ENCODE peak calls at places on chromosomes 7 and 10, in five cellular contexts. O is B cell, F is lower lobe of right lung, T is ascending aorta, B is astrocyte of the spinal cord. I is an unnamed sample.

GRCh38 chr10:60960913-60961312 is 16.9 kb upstream of the RHOBTB1 start:
- DNase-seq in O (peak; percentile 51), F (no peak), T (no peak), B (no peak), I (no peak)

GRCh38 chr10:9035355-9035754 is 980.9 kb downstream of the GATA3 start:
- DNase-seq in O (no peak), F (no peak), T (no peak), B (no peak), I (no peak)

GRCh38 chr7:1160665-1161010 is 642 bp upstream of the ZFAND2A start:
- DNase-seq in O (no peak), F (no peak), T (no peak), B (no peak), I (peak; percentile 32)

GRCh38 chr10:111078505-111079185 is 1.8 kb downstream of the ADRA2A start:
- DNase-seq in O (no peak), F (no peak), T (no peak), B (no peak), I (no peak)

GRCh38 chr7:47470567-47471357 is 111.1 kb downstream of the TNS3 start:
- DNase-seq in O (no peak), F (no peak), T (no peak), B (no peak), I (no peak)

GRCh38 chr7:116918744-116919143 is 34.6 kb upstream of the ST7 start:
- DNase-seq in O (no peak), F (no peak), T (no peak), B (no peak), I (no peak)

GRCh38 chr10:13672505-13672904 is 85.7 kb downstream of the PRPF18 start:
- DNase-seq in O (no peak), F (no peak), T (no peak), B (no peak), I (peak; percentile 31)

GRCh38 chr10:4370376-4370775 is 455.6 kb upstream of the AKR1E2 start:
- DNase-seq in O (no peak), F (no peak), T (no peak), B (peak; percentile 75), I (no peak)

GRCh38 chr10:102121739-102122372 is 1.7 kb upstream of the LDB1 start:
- DNase-seq in O (no peak), F (no peak), T (peak; percentile 68), B (peak; percentile 33), I (no peak)

GRCh38 chr7:102843850-102844249 is 69.0 kb upstream of the LRRC17 start:
- DNase-seq in O (no peak), F (no peak), T (no peak), B (no peak), I (no peak)

GRCh38 chr7:50349399-50349798 is 44.9 kb downstream of the IKZF1 start:
- DNase-seq in O (no peak), F (no peak), T (no peak), B (no peak), I (no peak)

GRCh38 chr7:78587443-78588044 is 789.0 kb downstream of the PHTF2 start:
- DNase-seq in O (no peak), F (no peak), T (no peak), B (no peak), I (no peak)

GRCh38 chr7:49780953-49781352 is 7.5 kb downstream of the VWC2 start:
- DNase-seq in O (no peak), F (no peak), T (no peak), B (no peak), I (no peak)

GRCh38 chr7:99615989-99616358 is 772 bp upstream of the ZSCAN25 start:
- DNase-seq in O (no peak), F (no peak), T (no peak), B (no peak), I (no peak)

GRCh38 chr10:131575877-131576276 is 264.4 kb upstream of the TCERG1L start:
- DNase-seq in O (no peak), F (no peak), T (no peak), B (no peak), I (no peak)

GRCh38 chr7:22640269-22640668 is 86.7 kb upstream of the IL6 start:
- DNase-seq in O (peak; percentile 48), F (no peak), T (no peak), B (no peak), I (no peak)

GRCh38 chr10:8361510-8361844 is 307.0 kb downstream of the GATA3 start:
- DNase-seq in O (no peak), F (no peak), T (no peak), B (no peak), I (no peak)

GRCh38 chr7:131745645-131746248 is 189.3 kb upstream of the PODXL start:
- DNase-seq in O (no peak), F (no peak), T (no peak), B (peak; percentile 53), I (no peak)

GRCh38 chr10:28434063-28434462 is 98.9 kb upstream of the WAC start:
- DNase-seq in O (no peak), F (no peak), T (no peak), B (no peak), I (no peak)

GRCh38 chr7:115116773-115117715 is 195.2 kb downstream of the MDFIC start:
- DNase-seq in O (no peak), F (no peak), T (no peak), B (no peak), I (no peak)

GRCh38 chr7:44226396-44226753 is 25.6 kb downstream of the YKT6 start:
- DNase-seq in O (no peak), F (no peak), T (no peak), B (no peak), I (peak; percentile 22)

DNA sequence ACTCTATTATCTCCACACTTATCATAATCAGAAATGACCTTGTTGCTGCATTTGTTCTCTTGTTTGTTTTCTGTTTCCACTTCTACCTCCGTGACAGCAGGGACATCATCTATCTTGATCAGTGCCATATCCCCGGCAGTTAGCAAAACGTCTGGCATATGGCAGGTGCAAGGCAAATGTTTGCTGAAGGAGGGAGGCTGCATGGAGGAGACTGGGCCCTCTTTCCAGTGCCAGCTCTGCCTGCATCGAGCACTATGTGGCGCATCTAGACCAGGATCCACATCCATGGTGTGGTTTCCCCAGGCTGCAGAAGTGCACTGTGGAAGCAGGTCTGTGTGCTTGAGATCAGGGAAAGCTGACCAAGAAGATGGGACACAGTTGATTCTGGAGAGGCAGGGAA is 181.2 kb downstream of the KCNMA1 start:
- DNase-seq in O (no peak), F (no peak), T (no peak), B (no peak), I (no peak)
- TF ChIP-seq CTCF in O (no peak), F (no peak), T (no peak), B (no peak), I (no peak)

DNA sequence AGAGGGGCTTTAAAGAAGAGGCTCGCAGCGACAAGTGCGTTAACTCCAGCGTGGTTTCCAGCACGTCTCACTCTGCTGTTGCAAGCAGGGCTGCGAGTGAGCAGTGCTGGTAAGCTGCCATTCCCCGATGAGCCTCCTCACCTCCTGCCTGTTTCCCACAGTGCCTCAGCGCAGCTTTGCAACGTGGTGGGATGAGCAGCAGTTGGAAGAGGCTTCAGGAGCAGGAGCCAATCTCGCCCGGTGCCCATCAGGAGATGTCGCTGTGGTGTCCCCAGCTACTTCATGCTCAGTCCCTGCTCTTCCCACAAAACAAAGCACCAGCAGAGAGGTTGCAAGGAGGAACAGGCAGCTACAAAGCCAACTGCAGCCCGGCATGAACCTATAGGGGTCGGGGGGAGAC is 2.4 kb upstream of the ADARB2 start:
- DNase-seq in O (no peak), F (no peak), T (no peak), B (no peak), I (no peak)
- TF ChIP-seq CTCF in O (no peak), F (no peak), T (no peak), B (no peak), I (no peak)

GRCh38 chr10:70442332-70442988 is 979 bp upstream of the NODAL start:
- DNase-seq in O (no peak), F (no peak), T (no peak), B (no peak), I (no peak)

GRCh38 chr10:70444613-70445222 is 3.2 kb upstream of the NODAL start:
- DNase-seq in O (no peak), F (no peak), T (no peak), B (no peak), I (no peak)

GRCh38 chr10:70448236-70448635 is 6.8 kb upstream of the NODAL start:
- DNase-seq in O (no peak), F (no peak), T (no peak), B (no peak), I (no peak)

GRCh38 chr10:70441877-70442205 is 360 bp upstream of the NODAL start:
- DNase-seq in O (no peak), F (no peak), T (no peak), B (no peak), I (peak; percentile 26)

GRCh38 chr10:70445718-70446485 is 4.4 kb upstream of the NODAL start:
- DNase-seq in O (no peak), F (no peak), T (no peak), B (peak; percentile 49), I (no peak)
- TF ChIP-seq CTCF in O (no peak), F (no peak), T (no peak), B (no peak), I (no peak)

GRCh38 chr10:21990449-21990848 is 13.1 kb downstream of the DNAJC1 start:
- DNase-seq in O (no peak), F (no peak), T (no peak), B (no peak), I (no peak)

GRCh38 chr10:21989453-21990154 is 13.9 kb downstream of the DNAJC1 start:
- DNase-seq in O (peak; percentile 54), F (peak; percentile 53), T (no peak), B (peak; percentile 79), I (peak; percentile 33)

GRCh38 chr10:21991785-21992184 is 11.7 kb downstream of the DNAJC1 start:
- DNase-seq in O (no peak), F (no peak), T (no peak), B (no peak), I (no peak)

GRCh38 chr10:21995557-21995956 is 8.0 kb downstream of the DNAJC1 start:
- DNase-seq in O (no peak), F (no peak), T (no peak), B (no peak), I (no peak)

DNA sequence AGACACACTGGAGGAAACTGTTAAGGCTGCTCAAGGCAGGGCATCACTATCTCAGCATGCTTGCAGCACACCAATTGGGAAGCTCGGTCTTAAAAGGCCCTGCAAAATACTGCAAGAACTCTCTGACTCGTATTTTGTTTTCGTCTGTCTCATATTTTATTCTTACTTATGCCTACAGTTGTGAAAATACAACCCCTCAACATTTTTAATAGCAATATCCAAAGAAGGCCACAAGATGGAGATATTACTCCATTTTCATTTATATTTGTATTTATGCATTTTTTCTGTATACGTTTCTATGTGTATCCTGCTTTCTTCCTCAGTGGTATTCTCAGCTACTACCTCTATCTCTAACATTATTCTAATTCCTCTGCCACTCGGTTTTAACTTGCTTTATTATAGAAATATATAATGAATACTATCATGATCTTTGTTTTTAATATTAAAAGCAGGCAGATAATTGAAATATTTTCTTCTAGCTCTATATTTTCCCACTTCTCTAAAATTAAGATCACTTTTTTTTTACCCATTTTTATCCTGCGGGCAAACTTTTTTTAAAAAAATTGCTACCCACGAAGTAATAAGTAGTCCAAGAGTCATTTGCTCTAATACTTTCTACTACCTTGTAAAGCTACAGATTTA is 10.0 kb downstream of the DNAJC1 start:
- DNase-seq in O (no peak), F (no peak), T (no peak), B (peak; percentile 49), I (no peak)
- TF ChIP-seq CTCF in O (peak; percentile 91), F (peak; percentile 64), T (peak; percentile 30), B (peak; percentile 23), I (peak; percentile 64)